ENCODE peak calls at places on chromosome 9, in ten cellular contexts. K, F, S, G, Y, P, W, A, Q and U are unnamed samples.

GRCh38 chr9:90830977-90831376 is 29.4 kb downstream of the SYK start:
- DNase-seq in Q (no peak), K (no peak), G (no peak), A (no peak), Y (no peak), S (no peak), W (no peak), F (no peak), P (no peak), U (no peak)

GRCh38 chr9:128150594-128151342 is 1.5 kb downstream of the LCN2 start:
- DNase-seq in A (peak; percentile 91), F (no peak), K (no peak), S (no peak), G (no peak), Y (peak; percentile 69), W (no peak), P (no peak), Q (peak; percentile 93), U (no peak)

GRCh38 chr9:16475257-16475656 is 395.2 kb downstream of the BNC2 start:
- DNase-seq in K (no peak), Y (no peak), G (no peak), F (no peak), W (no peak), S (no peak), A (no peak), P (no peak), Q (no peak), U (no peak)

GRCh38 chr9:32344551-32345182 is 39.8 kb upstream of the ACO1 start:
- DNase-seq in K (peak; percentile 43), P (peak; percentile 21), Q (no peak), S (no peak), A (peak; percentile 92), F (peak; percentile 24), W (no peak), G (no peak), Y (peak; percentile 61), U (no peak)

GRCh38 chr9:114276908-114277821 is 45.7 kb upstream of the ORM1 start:
- DNase-seq in Y (no peak), K (no peak), P (peak; percentile 98), A (no peak), W (peak; percentile 98), Q (no peak), S (no peak), G (peak; percentile 86), F (peak; percentile 38), U (peak; percentile 98)

GRCh38 chr9:91837982-91838731 is 111.9 kb downstream of the ROR2 start:
- DNase-seq in Q (peak; percentile 47), A (no peak), S (peak; percentile 77), P (peak; percentile 46), W (peak; percentile 31), Y (no peak), K (no peak), F (no peak), G (peak; percentile 89), U (peak; percentile 16)

GRCh38 chr9:91723420-91724067 is 226.5 kb downstream of the ROR2 start:
- DNase-seq in K (no peak), F (no peak), Q (no peak), Y (no peak), W (no peak), A (no peak), G (no peak), P (no peak), S (no peak), U (no peak)

GRCh38 chr9:98430535-98430934 is 175.1 kb upstream of the TBC1D2 start:
- DNase-seq in Y (no peak), A (no peak), S (no peak), K (no peak), P (peak; percentile 50), W (peak; percentile 48), F (no peak), G (no peak), Q (peak; percentile 55), U (peak; percentile 39)

GRCh38 chr9:34253460-34253837 is 74.6 kb downstream of the UBAP1 start:
- DNase-seq in W (peak; percentile 53), G (peak; percentile 23), Y (no peak), F (no peak), A (no peak), S (peak; percentile 24), K (no peak), P (peak; percentile 81), Q (no peak), U (no peak)

GRCh38 chr9:134626141-134626423 is 15.5 kb upstream of the COL5A1 start:
- DNase-seq in K (no peak), Q (no peak), P (no peak), S (no peak), A (no peak), G (no peak), W (no peak), Y (no peak), F (no peak), U (no peak)

GRCh38 chr9:134624119-134624826 is 17.3 kb upstream of the COL5A1 start:
- DNase-seq in F (no peak), Y (no peak), A (no peak), S (no peak), Q (no peak), G (no peak), K (no peak), W (no peak), P (peak; percentile 91), U (no peak)

GRCh38 chr9:134623408-134624066 is 18.1 kb upstream of the COL5A1 start:
- DNase-seq in S (no peak), P (peak; percentile 93), W (peak; percentile 67), G (no peak), K (no peak), Q (no peak), A (no peak), F (no peak), Y (no peak), U (peak; percentile 50)

GRCh38 chr9:134625361-134626140 is 16.1 kb upstream of the COL5A1 start:
- DNase-seq in G (peak; percentile 8), S (no peak), Q (no peak), W (peak; percentile 81), A (no peak), Y (no peak), F (peak; percentile 46), K (no peak), P (peak; percentile 65), U (peak; percentile 74)

GRCh38 chr9:134624827-134625181 is 16.8 kb upstream of the COL5A1 start:
- DNase-seq in P (peak; percentile 98), G (peak; percentile 79), F (peak; percentile 42), Q (no peak), A (no peak), Y (no peak), S (no peak), K (no peak), W (peak; percentile 94), U (peak; percentile 89)
- H2AFZ ChIP-seq in P (no peak overlapping the region), G (no peak overlapping the region), F (no peak overlapping the region), Q (no peak overlapping the region), A (no peak overlapping the region), Y (no peak overlapping the region), S (no peak overlapping the region), K (no peak overlapping the region), W (no peak overlapping the region), U (no peak overlapping the region)

DNA sequence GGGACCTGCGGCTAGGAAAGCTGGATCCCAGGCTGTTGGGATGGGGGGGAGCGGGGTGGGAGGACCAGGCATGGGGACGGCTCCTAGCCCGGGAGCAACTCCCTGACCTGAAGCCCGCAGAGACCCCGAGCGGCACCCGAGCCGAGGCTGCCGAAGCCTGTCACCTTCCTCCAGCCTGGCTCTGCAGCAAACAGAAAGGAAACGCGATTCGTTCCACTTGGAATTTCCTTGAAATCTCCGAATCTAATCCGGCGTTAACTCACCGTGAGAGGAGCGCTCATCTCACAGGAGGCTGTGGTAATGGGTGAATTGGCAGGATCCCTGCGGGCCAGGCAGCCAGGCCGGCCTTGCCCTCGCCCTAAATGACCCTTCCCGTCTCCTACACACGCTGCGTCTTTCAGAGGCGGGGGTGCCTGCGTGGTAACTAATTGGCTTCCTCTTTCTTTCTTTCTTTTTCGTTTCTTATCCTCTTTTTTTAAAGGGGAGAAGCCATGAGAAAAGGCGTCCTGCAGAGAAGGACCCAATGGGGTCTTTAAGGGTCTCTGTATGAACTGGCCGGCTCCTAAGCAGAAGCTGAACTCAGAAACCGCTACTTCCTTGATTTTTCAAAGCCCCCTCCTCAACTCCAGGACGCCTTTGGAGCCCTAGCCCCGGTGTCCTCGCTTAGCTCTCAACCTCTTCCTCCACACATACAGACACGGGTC is 8.5 kb downstream of the PAX5 start:
- DNase-seq in P (peak; percentile 37), Y (peak; percentile 57), G (no peak), Q (no peak), A (peak; percentile 49), S (no peak), W (no peak), K (no peak), F (no peak), U (no peak)
- TF ChIP-seq EZH2 in P (no peak), Y (peak; percentile 61), G (no peak), Q (no peak), A (peak; percentile 98), S (no peak), W (peak; percentile 82), K (peak; percentile 88), F (peak; percentile 91), U (peak; percentile 18)

DNA sequence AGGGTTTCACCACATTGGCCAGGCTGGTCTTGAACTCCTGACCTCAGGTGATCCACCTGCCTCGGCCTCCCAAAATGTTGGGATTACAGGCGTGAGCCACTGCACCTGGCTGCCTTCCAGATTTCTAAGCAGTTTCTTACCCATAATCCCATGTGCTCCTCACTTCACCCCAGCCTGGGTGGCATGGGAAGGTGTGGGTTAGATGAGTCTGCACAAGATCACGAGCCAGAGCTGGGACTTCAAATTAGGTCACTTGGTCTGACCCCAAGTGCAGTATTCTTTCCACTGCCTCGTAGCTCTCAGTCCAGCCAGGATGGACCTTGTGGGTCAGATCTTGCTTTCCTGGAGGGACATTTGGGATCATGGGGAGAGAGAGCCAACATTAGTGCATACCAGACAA is 37.5 kb upstream of the STRBP start:
- DNase-seq in G (no peak), F (no peak), W (no peak), K (no peak), A (no peak), Y (no peak), P (no peak), Q (no peak), S (no peak), U (no peak)
- H3K27ac ChIP-seq in G (no peak overlapping the region), F (no peak overlapping the region), W (no peak overlapping the region), K (no peak overlapping the region), A (no peak overlapping the region), Y (no peak overlapping the region), P (no peak overlapping the region), Q (peak overlapping the region; percentile 86), S (no peak overlapping the region), U (no peak overlapping the region)

DNA sequence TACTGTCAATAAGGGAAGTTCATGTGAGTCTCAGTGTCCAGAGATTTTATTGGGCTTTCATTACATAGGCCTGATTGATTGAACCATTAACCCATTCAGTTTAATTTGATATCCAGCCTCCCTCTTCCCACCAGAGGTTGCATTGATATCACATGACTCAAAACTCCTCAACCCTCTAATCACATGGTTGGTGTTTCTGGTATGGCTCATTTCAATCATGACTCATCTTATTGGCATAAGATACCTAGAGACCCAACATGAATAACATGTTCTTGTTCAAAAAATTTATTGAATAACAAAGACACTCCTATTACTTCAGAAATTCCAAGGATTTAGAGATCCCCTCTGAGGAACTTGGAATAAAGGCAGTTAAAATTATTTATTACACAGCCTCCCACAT is 982.2 kb downstream of the TLE1 start:
- DNase-seq in W (peak; percentile 65), F (no peak), P (no peak), Y (no peak), G (peak; percentile 63), A (no peak), Q (no peak), S (no peak), K (no peak), U (peak; percentile 50)
- H2AFZ ChIP-seq in W (no peak overlapping the region), F (no peak overlapping the region), P (no peak overlapping the region), Y (no peak overlapping the region), G (no peak overlapping the region), A (no peak overlapping the region), Q (no peak overlapping the region), S (no peak overlapping the region), K (no peak overlapping the region), U (no peak overlapping the region)